ENCODE peak calls at places on chromosomes 3 and 15, in nine cellular contexts. E is upper lobe of left lung, I is A549, D is transverse colon, Z is HepG2, A is sigmoid colon, L is ovary, W is K562, T is stomach. F is an unnamed sample.

GRCh38 chr3:44529927-44530326 is 25.1 kb upstream of the ZKSCAN7 start:
- DNase-seq in D (no peak), A (no peak), E (no peak), I (no peak), W (no peak), Z (no peak), L (no peak), T (no peak), F (no peak)

GRCh38 chr15:28901587-28901980 is 15.8 kb downstream of the APBA2 start:
- DNase-seq in I (no peak), L (no peak), D (no peak), E (no peak), A (no peak), W (no peak), T (no peak), Z (no peak), F (no peak)

GRCh38 chr3:42545284-42545900 is 36.4 kb downstream of the SEC22C start:
- DNase-seq in Z (no peak), I (no peak), L (no peak), W (no peak), T (no peak), E (no peak), D (no peak), A (peak; percentile 41), F (no peak)

GRCh38 chr15:66634540-66634939 is 67.5 kb upstream of the SMAD6 start:
- DNase-seq in W (no peak), T (no peak), L (no peak), E (no peak), A (no peak), D (no peak), Z (no peak), I (no peak), F (no peak)

GRCh38 chr3:105714459-105714858 is 154.4 kb downstream of the CBLB start:
- DNase-seq in D (no peak), Z (no peak), A (no peak), W (no peak), T (no peak), E (no peak), L (no peak), I (no peak), F (no peak)

GRCh38 chr3:182544542-182544941 is 248.8 kb upstream of the ATP11B start:
- DNase-seq in I (no peak), E (no peak), A (no peak), Z (no peak), T (no peak), L (no peak), W (no peak), D (no peak), F (no peak)

GRCh38 chr15:84947947-84948830 is 33.5 kb upstream of the PDE8A start:
- DNase-seq in I (no peak), D (no peak), Z (no peak), A (peak; percentile 76), E (no peak), L (no peak), T (no peak), W (peak; percentile 42), F (peak; percentile 19)

GRCh38 chr3:71724584-71725278 is 471 bp downstream of the EIF4E3 start:
- DNase-seq in T (peak; percentile 43), D (peak; percentile 69), L (peak; percentile 59), W (no peak), A (peak; percentile 73), I (peak; percentile 44), Z (no peak), E (peak; percentile 91), F (no peak)

GRCh38 chr3:12483364-12483763 is 916 bp upstream of the TSEN2 start:
- DNase-seq in A (no peak), D (no peak), Z (no peak), E (no peak), W (no peak), I (no peak), L (no peak), T (no peak), F (no peak)

GRCh38 chr3:46705022-46705530 is 3.9 kb downstream of the TMIE start:
- DNase-seq in I (peak; percentile 51), D (peak; percentile 77), L (peak; percentile 82), E (no peak), A (peak; percentile 86), Z (peak; percentile 63), T (peak; percentile 80), W (peak; percentile 81), F (peak; percentile 81)

GRCh38 chr3:50095352-50095998 is 6.8 kb downstream of the RBM5 start:
- DNase-seq in D (peak; percentile 44), E (no peak), A (no peak), Z (no peak), W (no peak), L (no peak), T (no peak), I (no peak), F (no peak)

GRCh38 chr15:40443846-40444245 is 3.1 kb downstream of the BAHD1 start:
- DNase-seq in A (no peak), E (no peak), D (no peak), L (no peak), I (no peak), T (no peak), Z (no peak), W (no peak), F (no peak)

GRCh38 chr3:83438177-83438576 is 1520.6 kb upstream of the CADM2 start:
- DNase-seq in W (no peak), T (no peak), Z (no peak), A (no peak), I (no peak), E (no peak), D (no peak), L (no peak), F (no peak)

GRCh38 chr3:48661501-48662139 is 1.1 kb downstream of the CELSR3 start:
- DNase-seq in T (peak; percentile 74), W (peak; percentile 86), D (peak; percentile 69), I (peak; percentile 35), L (peak; percentile 86), Z (peak; percentile 52), E (peak; percentile 94), A (peak; percentile 80), F (peak; percentile 46)

GRCh38 chr3:171811059-171811912 is 1.0 kb upstream of the PLD1 start:
- DNase-seq in W (peak; percentile 31), Z (peak; percentile 76), A (peak; percentile 78), T (no peak), L (no peak), D (no peak), E (no peak), I (peak; percentile 75), F (peak; percentile 69)

GRCh38 chr3:150975992-150976368 is 3.5 kb upstream of the CLRN1 start:
- DNase-seq in L (no peak), Z (no peak), A (no peak), T (no peak), D (no peak), W (no peak), E (no peak), I (no peak), F (no peak)

GRCh38 chr3:61714225-61714624 is 152.9 kb downstream of the PTPRG start:
- DNase-seq in T (no peak), Z (no peak), L (no peak), A (no peak), E (no peak), I (no peak), W (no peak), D (no peak), F (no peak)

GRCh38 chr3:60827666-60828065 is 423.6 kb downstream of the FHIT start:
- DNase-seq in A (no peak), D (no peak), W (no peak), I (no peak), L (no peak), T (no peak), Z (no peak), E (no peak), F (no peak)

GRCh38 chr15:93467327-93467726 is 378.3 kb upstream of the RGMA start:
- DNase-seq in E (no peak), I (no peak), A (peak; percentile 95), T (no peak), D (peak; percentile 20), Z (no peak), W (no peak), L (no peak), F (peak; percentile 69)

DNA sequence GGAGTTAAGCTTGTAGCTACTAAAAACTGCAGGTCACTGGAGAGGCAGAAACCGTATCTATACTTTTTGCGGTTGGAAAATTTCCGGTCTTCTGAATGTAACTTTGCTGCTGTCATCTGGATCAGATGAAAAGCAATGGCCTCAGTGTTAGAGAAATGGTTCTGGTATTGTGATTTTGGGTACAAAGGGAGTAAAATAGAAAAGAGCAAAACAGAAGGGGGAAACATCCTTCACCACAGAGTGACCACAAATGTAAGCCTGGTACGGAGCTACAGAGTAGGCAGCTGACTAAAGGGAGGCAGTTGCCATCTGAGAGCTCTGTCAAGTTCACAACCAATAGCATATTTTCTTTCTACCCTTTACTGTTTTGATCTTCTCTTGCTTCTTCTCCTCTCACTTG is 5.6 kb downstream of the CD96 start:
- DNase-seq in L (no peak), E (no peak), W (no peak), T (no peak), D (peak; percentile 14), Z (no peak), I (no peak), A (no peak), F (no peak)
- H3K27ac ChIP-seq in L (no peak overlapping the region), E (no peak overlapping the region), W (peak overlapping the region; percentile 41), T (no peak overlapping the region), D (no peak overlapping the region), Z (no peak overlapping the region), I (no peak overlapping the region), A (no peak overlapping the region), F (no peak overlapping the region)

GRCh38 chr3:180680097-180680430 is 775 bp upstream of the CCDC39 start:
- DNase-seq in D (peak; percentile 8), A (no peak), Z (no peak), I (peak; percentile 5), E (no peak), W (no peak), L (no peak), T (no peak), F (no peak)
- TF ChIP-seq EP300 in D (no peak), A (no peak), Z (no peak), I (no peak), E (no peak), W (no peak), L (no peak), T (no peak), F (no peak)

GRCh38 chr15:75712668-75713337 is at the start of gene CSPG4:
- DNase-seq in W (peak; percentile 82), A (peak; percentile 95), L (peak; percentile 80), T (peak; percentile 57), I (no peak), Z (no peak), D (peak; percentile 63), E (peak; percentile 90), F (no peak)
- TF ChIP-seq POLR2A in W (no peak), A (peak; percentile 92), L (peak; percentile 39), T (no peak), I (no peak), Z (no peak), D (peak; percentile 71), E (peak; percentile 18), F (peak; percentile 56)

DNA sequence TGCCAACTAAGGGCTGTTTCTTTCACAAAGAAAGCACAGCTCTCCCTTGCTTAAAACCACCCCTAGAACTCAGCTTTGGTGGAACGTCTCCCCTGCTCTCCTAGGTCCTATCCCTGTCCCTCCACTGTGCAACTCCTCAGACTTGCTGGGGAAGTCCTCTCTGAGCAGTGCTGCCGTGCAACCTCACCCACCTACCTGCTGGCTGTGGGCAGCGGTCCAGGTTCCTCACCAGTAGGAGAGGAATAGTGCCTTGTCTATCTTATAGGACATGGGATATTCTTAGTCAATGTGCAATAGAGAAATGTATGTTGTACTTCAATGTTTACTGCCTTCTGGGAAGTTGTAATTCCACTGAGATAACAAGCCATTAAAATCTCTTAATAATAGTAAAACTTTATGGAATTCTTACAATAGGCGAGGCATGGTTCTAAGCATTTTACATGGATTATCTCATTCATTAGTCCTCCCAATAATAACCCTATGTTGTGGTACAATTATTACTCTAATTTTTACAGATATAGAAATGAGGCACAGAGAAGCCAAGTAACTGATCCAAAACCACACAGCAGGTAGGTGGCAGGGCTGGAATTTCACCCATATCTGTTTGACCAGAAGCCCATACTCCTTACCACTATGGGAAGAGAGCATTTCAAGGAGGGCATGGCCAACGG is 51.6 kb downstream of the UMPS start:
- DNase-seq in D (peak; percentile 40), Z (no peak), T (no peak), E (no peak), W (no peak), A (no peak), I (no peak), L (no peak), F (no peak)
- H3K27ac ChIP-seq in D (peak overlapping the region; percentile 88), Z (peak overlapping the region; percentile 6), T (peak overlapping the region; percentile 75), E (peak overlapping the region; percentile 82), W (no peak overlapping the region), A (peak overlapping the region; percentile 94), I (peak overlapping the region; percentile 19), L (peak overlapping the region; percentile 68), F (peak overlapping the region; percentile 91)

F was measured in tibial nerve.